ENCODE peak calls at places on chromosomes 11 and 22, in seven cellular contexts. B, D, X, P, R, L and M are unnamed samples.
A peak's percentile ranks its signal among the peaks of the same experiment; 100 is the strongest.

GRCh38 chr11:65401073-65401802 is 14.8 kb downstream of the FRMD8 start:
- DNase-seq in R (no peak), L (no peak), D (no peak), X (no peak), P (no peak), B (no peak), M (no peak)

GRCh38 chr11:3150726-3151125 is 14.4 kb downstream of the OSBPL5 start:
- DNase-seq in L (no peak), R (no peak), B (no peak), P (no peak), X (no peak), D (no peak), M (no peak)

GRCh38 chr11:65911682-65912568 is 6.9 kb downstream of the C11orf68 start:
- DNase-seq in B (peak; percentile 26), X (no peak), L (no peak), R (no peak), P (no peak), D (peak; percentile 58), M (no peak)

GRCh38 chr11:14190992-14191773 is 167.8 kb downstream of the RRAS2 start:
- DNase-seq in L (no peak), X (no peak), R (no peak), B (no peak), P (no peak), D (no peak), M (no peak)

GRCh38 chr11:96194571-96194970 is 148.4 kb downstream of the MAML2 start:
- DNase-seq in P (no peak), L (no peak), D (no peak), B (no peak), X (no peak), R (no peak), M (no peak)

GRCh38 chr11:43582024-43582836 is 98.3 kb upstream of the HSD17B12 start:
- DNase-seq in R (no peak), B (no peak), X (no peak), L (no peak), D (no peak), P (no peak), M (no peak)

GRCh38 chr11:119218141-119218878 is 12.2 kb downstream of the CBL start:
- DNase-seq in P (no peak), B (no peak), X (no peak), L (peak; percentile 37), R (no peak), D (no peak), M (no peak)

GRCh38 chr11:19864141-19865120 is 151.8 kb downstream of the NAV2 start:
- DNase-seq in R (no peak), X (no peak), B (peak; percentile 12), D (no peak), L (no peak), P (peak; percentile 15), M (no peak)

GRCh38 chr22:25582946-25583345 is 18.5 kb downstream of the GRK3 start:
- DNase-seq in P (no peak), D (no peak), R (no peak), B (no peak), X (no peak), L (no peak), M (no peak)

GRCh38 chr22:17780741-17781318 is 6.6 kb upstream of the BID start:
- DNase-seq in D (no peak), R (no peak), X (no peak), P (no peak), L (no peak), B (no peak), M (no peak)

GRCh38 chr11:42631223-42631843 is 680.5 kb upstream of the API5 start:
- DNase-seq in D (no peak), X (no peak), B (peak; percentile 13), P (peak; percentile 3), L (no peak), R (no peak), M (peak; percentile 15)